ENCODE peak calls at places on chromosomes 4 and X, in nine cellular contexts. H is K562, N is HepG2, B is IMR-90, U is suprapubic skin, A is stomach, R is A549, Q is vagina, T is H1. I is an unnamed sample.

GRCh38 chrX:115591856-115592842 is 31.2 kb downstream of the PLS3 start:
- DNase-seq in U (no peak), Q (no peak), N (no peak), A (no peak), R (no peak), B (no peak), H (no peak), T (no peak), I (no peak)

GRCh38 chrX:79080131-79080530 is 64.4 kb upstream of the GPR174 start:
- DNase-seq in U (no peak), H (no peak), Q (no peak), B (no peak), A (no peak), T (no peak), R (no peak), N (no peak), I (no peak)

GRCh38 chr4:18167831-18168230 is 146.3 kb upstream of the LCORL start:
- DNase-seq in R (no peak), Q (no peak), B (no peak), H (no peak), A (no peak), N (no peak), U (no peak), T (no peak), I (no peak)

GRCh38 chr4:110087116-110087708 is 111.2 kb downstream of the ELOVL6 start:
- DNase-seq in H (no peak), A (no peak), Q (no peak), B (peak; percentile 83), T (no peak), U (no peak), R (no peak), N (no peak), I (no peak)

GRCh38 chr4:149344436-149344835 is 471.2 kb downstream of the IQCM start:
- DNase-seq in H (no peak), T (no peak), R (no peak), U (no peak), Q (no peak), N (no peak), B (peak; percentile 34), A (no peak), I (no peak)

GRCh38 chr4:77819836-77820679 is 890 bp upstream of the CNOT6L start:
- DNase-seq in Q (peak; percentile 93), H (peak; percentile 94), N (peak; percentile 52), A (peak; percentile 95), B (peak; percentile 70), U (peak; percentile 97), T (peak; percentile 94), R (peak; percentile 82), I (peak; percentile 86)

GRCh38 chr4:158624889-158625478 is 46.7 kb downstream of the C4orf46 start:
- DNase-seq in A (no peak), T (no peak), H (peak; percentile 28), N (peak; percentile 53), R (peak; percentile 70), U (no peak), Q (no peak), B (peak; percentile 73), I (peak; percentile 57)

GRCh38 chrX:134603806-134604700 is 54.2 kb downstream of the PLAC1 start:
- DNase-seq in Q (no peak), U (no peak), H (no peak), N (no peak), A (no peak), R (peak; percentile 79), T (no peak), B (peak; percentile 90), I (no peak)

GRCh38 chr4:172740434-172740833 is 428.2 kb upstream of the GALNT7 start:
- DNase-seq in Q (no peak), N (no peak), H (no peak), T (no peak), U (no peak), R (no peak), B (no peak), A (no peak), I (no peak)

GRCh38 chr4:172734555-172734954 is 434.1 kb upstream of the GALNT7 start:
- DNase-seq in H (no peak), N (no peak), Q (no peak), U (no peak), B (no peak), T (no peak), R (no peak), A (no peak), I (no peak)

DNA sequence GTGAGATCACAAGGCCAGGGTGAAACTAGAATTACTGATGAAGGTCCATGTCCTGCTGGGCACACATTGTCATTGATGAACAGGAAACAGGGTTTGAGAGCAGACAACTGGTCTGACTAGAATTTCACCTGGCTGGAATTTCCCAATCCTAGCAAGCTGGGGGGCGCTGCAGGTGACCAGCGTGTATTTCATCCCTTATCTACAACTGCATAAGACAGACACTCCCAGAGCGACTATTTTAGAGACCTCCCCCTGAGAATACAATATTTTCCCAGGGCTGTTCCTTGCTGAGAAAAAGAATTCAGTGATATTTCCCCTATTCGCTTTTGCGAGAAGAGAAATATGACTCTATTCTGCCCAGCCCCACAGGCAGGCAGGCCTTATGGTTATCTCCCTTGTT is 432.6 kb upstream of the GALNT7 start:
- DNase-seq in Q (no peak), T (no peak), N (no peak), R (no peak), H (no peak), B (no peak), U (no peak), A (no peak), I (no peak)
- H3K9me3 ChIP-seq in Q (peaks cover 4% of the 10 kb centered on the region), T (peaks cover 24% of the 10 kb centered on the region), N (peaks cover 72% of the 10 kb centered on the region), R (peaks cover 28% of the 10 kb centered on the region), H (peaks cover 1% of the 10 kb centered on the region), B (peaks cover 13% of the 10 kb centered on the region), U (peaks cover 6% of the 10 kb centered on the region), A (peaks cover 10% of the 10 kb centered on the region), I (no peaks in the 10 kb centered on the region)

GRCh38 chrX:41921492-41922124 is 1.7 kb downstream of the CASK start:
- DNase-seq in H (no peak), U (no peak), T (no peak), A (no peak), Q (no peak), B (peak; percentile 37), R (no peak), N (peak; percentile 37), I (peak; percentile 4)

GRCh38 chrX:41922694-41923171 is 621 bp downstream of the CASK start:
- DNase-seq in A (no peak), R (peak; percentile 26), U (peak; percentile 70), H (peak; percentile 8), Q (no peak), B (no peak), T (peak; percentile 49), N (no peak), I (no peak)

GRCh38 chrX:41923925-41924693 is 755 bp upstream of the CASK start:
- DNase-seq in H (peak; percentile 7), N (no peak), U (no peak), B (peak; percentile 26), Q (no peak), A (peak; percentile 49), T (no peak), R (peak; percentile 68), I (no peak)

GRCh38 chrX:41922125-41922521 is 1.2 kb downstream of the CASK start:
- DNase-seq in A (no peak), H (no peak), R (no peak), N (no peak), U (no peak), T (no peak), Q (no peak), B (peak; percentile 27), I (no peak)

DNA sequence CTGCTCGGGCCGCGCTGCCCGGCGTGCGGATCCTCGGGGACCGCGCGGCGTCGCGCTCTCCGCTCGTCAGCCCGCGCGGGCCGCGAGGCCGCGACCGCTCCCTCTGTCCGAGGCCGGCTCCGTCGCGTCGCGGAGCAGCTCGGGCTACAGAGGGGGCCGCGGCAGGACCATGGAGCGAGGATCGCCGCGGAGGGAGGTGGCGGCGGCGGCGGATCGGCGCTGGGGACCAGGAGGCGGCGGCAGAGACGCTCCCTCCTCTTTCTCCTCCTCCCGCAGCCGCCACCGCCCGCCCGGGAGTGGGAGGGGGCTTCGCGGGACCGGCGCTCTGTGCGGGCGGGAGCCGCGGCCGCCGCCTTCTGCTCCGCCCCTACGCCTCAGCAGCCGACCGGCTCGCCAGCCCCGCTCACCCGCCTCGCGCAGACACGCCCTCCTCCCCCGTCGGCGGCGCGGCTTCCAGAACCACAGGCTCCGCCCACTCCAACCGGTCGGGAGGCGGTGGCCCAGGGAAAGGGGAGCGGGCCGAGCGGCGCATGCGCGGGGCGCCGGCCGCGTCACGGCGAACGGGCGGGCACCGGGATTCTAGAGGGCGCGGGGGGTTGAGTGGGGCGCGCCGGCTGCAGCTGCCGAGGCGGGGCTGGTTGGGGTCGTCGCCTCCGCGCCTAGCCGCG is at the start of gene CASK:
- DNase-seq in B (peak; percentile 87), A (peak; percentile 94), T (peak; percentile 88), H (peak; percentile 93), N (peak; percentile 78), R (peak; percentile 93), U (peak; percentile 92), Q (no peak), I (peak; percentile 84)
- TF ChIP-seq POLR2A in B (no peak), A (no peak), T (peak; percentile 34), H (no peak), N (no peak), R (peak; percentile 51), U (no peak), Q (no peak), I (peak; percentile 68)

GRCh38 chr4:103097112-103097511 is 2.5 kb downstream of the BDH2 start:
- DNase-seq in U (no peak), Q (no peak), N (no peak), T (no peak), A (no peak), R (no peak), B (no peak), H (no peak), I (no peak)

GRCh38 chr4:103098331-103098730 is 1.3 kb downstream of the BDH2 start:
- DNase-seq in Q (no peak), B (peak; percentile 4), A (no peak), R (no peak), N (no peak), T (no peak), U (no peak), H (no peak), I (no peak)

GRCh38 chr4:103100691-103101090 is 1.1 kb upstream of the BDH2 start:
- DNase-seq in U (no peak), N (no peak), R (no peak), A (no peak), T (no peak), B (no peak), H (no peak), Q (no peak), I (no peak)

GRCh38 chr4:103098746-103099421 is 750 bp downstream of the BDH2 start:
- DNase-seq in U (no peak), N (no peak), A (no peak), H (no peak), B (peak; percentile 21), T (no peak), R (no peak), Q (no peak), I (no peak)

GRCh38 chr4:103099691-103100392 is at the start of gene BDH2:
- DNase-seq in N (peak; percentile 85), T (no peak), A (peak; percentile 39), B (peak; percentile 97), H (peak; percentile 82), R (peak; percentile 85), U (no peak), Q (no peak), I (peak; percentile 66)
- H3K27ac ChIP-seq in N (no peak within 1 kb of the TSS), T (no peak within 1 kb of the TSS), A (peak within 1 kb of the TSS; percentile 63), B (peak within 1 kb of the TSS; percentile 96), H (no peak within 1 kb of the TSS), R (peak within 1 kb of the TSS; percentile 58), U (peak within 1 kb of the TSS; percentile 74), Q (peak within 1 kb of the TSS; percentile 85), I (peak within 1 kb of the TSS; percentile 85)

DNA sequence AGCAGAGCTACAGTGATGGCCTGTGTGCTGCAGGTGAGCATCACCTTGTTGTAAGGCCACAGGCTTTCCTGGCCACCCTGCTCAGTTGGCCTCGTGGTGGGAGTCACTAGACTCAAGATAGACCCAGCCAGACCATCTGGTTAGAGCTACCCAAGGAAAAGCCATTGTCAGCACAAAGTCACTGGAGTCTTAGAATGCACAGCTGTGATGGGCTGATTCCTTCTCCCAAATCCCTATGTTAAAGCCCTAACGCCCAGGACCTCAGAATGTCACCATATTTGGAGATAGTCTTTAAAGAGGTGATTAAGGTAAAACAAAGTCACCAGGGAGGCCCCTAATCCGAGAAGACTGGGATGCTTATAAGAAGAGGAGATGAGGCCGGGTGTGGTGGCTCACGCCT is 173.4 kb downstream of the DHRSX start:
- DNase-seq in Q (no peak), N (no peak), B (no peak), R (no peak), H (no peak), U (no peak), T (no peak), A (no peak), I (no peak)
- H3K9me3 ChIP-seq in Q (no peaks in the 10 kb centered on the region), N (no peaks in the 10 kb centered on the region), B (no peaks in the 10 kb centered on the region), R (no peaks in the 10 kb centered on the region), H (no peaks in the 10 kb centered on the region), U (no peaks in the 10 kb centered on the region), T (no peaks in the 10 kb centered on the region), A (no peaks in the 10 kb centered on the region), I (no peaks in the 10 kb centered on the region)

I was measured in tibial nerve.